ENCODE peak calls at places on chromosomes 11 and 22, in five cellular contexts. One of them, this sample, is unnamed.

GRCh38 chr11:78453140-78453935 is 35.7 kb upstream of the GAB2 start:
- DNase-seq in AG08395: peak; percentile 7
- DNase-seq in nephron progenitor cell: no peak
- DNase-seq in ACHN: no peak
- DNase-seq in cardiac muscle cell: peak; percentile 57
- DNase-seq in this sample: peak; percentile 67

GRCh38 chr22:22155607-22156006 is 89.0 kb upstream of the VPREB1 start:
- DNase-seq in ACHN: no peak
- DNase-seq in AG08395: no peak
- DNase-seq in nephron progenitor cell: no peak
- DNase-seq in cardiac muscle cell: no peak
- DNase-seq in this sample: no peak

GRCh38 chr11:118010738-118011461 is 24.7 kb downstream of the IL10RA start:
- DNase-seq in cardiac muscle cell: no peak
- DNase-seq in ACHN: no peak
- DNase-seq in AG08395: no peak
- DNase-seq in nephron progenitor cell: no peak
- DNase-seq in this sample: no peak

GRCh38 chr11:27281740-27282139 is 81.3 kb downstream of the CCDC34 start:
- DNase-seq in ACHN: no peak
- DNase-seq in AG08395: peak; percentile 26
- DNase-seq in nephron progenitor cell: no peak
- DNase-seq in cardiac muscle cell: no peak
- DNase-seq in this sample: no peak

GRCh38 chr11:79419120-79419519 is 21.7 kb downstream of the TENM4 start:
- DNase-seq in nephron progenitor cell: no peak
- DNase-seq in cardiac muscle cell: no peak
- DNase-seq in AG08395: peak; percentile 76
- DNase-seq in ACHN: peak; percentile 77
- DNase-seq in this sample: no peak

GRCh38 chr11:119567667-119568582 is 145.0 kb upstream of the THY1 start:
- DNase-seq in AG08395: peak; percentile 90
- DNase-seq in nephron progenitor cell: no peak
- DNase-seq in cardiac muscle cell: peak; percentile 84
- DNase-seq in ACHN: peak; percentile 7
- DNase-seq in this sample: peak; percentile 89

GRCh38 chr11:121356357-121356756 is 63.8 kb downstream of the SC5D start:
- DNase-seq in ACHN: no peak
- DNase-seq in AG08395: no peak
- DNase-seq in nephron progenitor cell: no peak
- DNase-seq in cardiac muscle cell: no peak
- DNase-seq in this sample: no peak

GRCh38 chr11:114296190-114296978 is at the start of gene NNMT:
- DNase-seq in nephron progenitor cell: no peak
- DNase-seq in ACHN: peak; percentile 97
- DNase-seq in cardiac muscle cell: peak; percentile 99
- DNase-seq in AG08395: peak; percentile 85
- DNase-seq in this sample: peak; percentile 99

GRCh38 chr22:28736296-28737155 is 5.1 kb downstream of the CHEK2 start:
- DNase-seq in ACHN: no peak
- DNase-seq in nephron progenitor cell: no peak
- DNase-seq in AG08395: no peak
- DNase-seq in cardiac muscle cell: no peak
- DNase-seq in this sample: no peak

GRCh38 chr11:6413791-6414231 is 5.1 kb downstream of the APBB1 start:
- DNase-seq in ACHN: no peak
- DNase-seq in AG08395: peak; percentile 72
- DNase-seq in nephron progenitor cell: no peak
- DNase-seq in cardiac muscle cell: no peak
- DNase-seq in this sample: peak; percentile 48

GRCh38 chr22:46066691-46067090 is 83.6 kb upstream of the PPARA start:
- DNase-seq in ACHN: no peak
- DNase-seq in nephron progenitor cell: no peak
- DNase-seq in AG08395: no peak
- DNase-seq in cardiac muscle cell: no peak
- DNase-seq in this sample: peak; percentile 59

GRCh38 chr22:49042066-49042465 is 785.6 kb downstream of the BRD1 start:
- DNase-seq in nephron progenitor cell: no peak
- DNase-seq in ACHN: no peak
- DNase-seq in cardiac muscle cell: no peak
- DNase-seq in AG08395: no peak
- DNase-seq in this sample: no peak

GRCh38 chr11:132043714-132044113 is 673.3 kb downstream of the NTM start:
- DNase-seq in AG08395: no peak
- DNase-seq in nephron progenitor cell: no peak
- DNase-seq in cardiac muscle cell: no peak
- DNase-seq in ACHN: no peak
- DNase-seq in this sample: no peak

GRCh38 chr11:65643971-65644370 is 6.1 kb downstream of the SIPA1 start:
- DNase-seq in ACHN: no peak
- DNase-seq in cardiac muscle cell: no peak
- DNase-seq in nephron progenitor cell: no peak
- DNase-seq in AG08395: no peak
- DNase-seq in this sample: no peak

GRCh38 chr22:37235897-37236607 is 8.0 kb downstream of the RAC2 start:
- DNase-seq in AG08395: no peak
- DNase-seq in ACHN: no peak
- DNase-seq in cardiac muscle cell: no peak
- DNase-seq in nephron progenitor cell: no peak
- DNase-seq in this sample: no peak

GRCh38 chr11:10484461-10485180 is 29.6 kb downstream of the AMPD3 start:
- DNase-seq in nephron progenitor cell: no peak
- DNase-seq in cardiac muscle cell: no peak
- DNase-seq in ACHN: no peak
- DNase-seq in AG08395: no peak
- DNase-seq in this sample: no peak

GRCh38 chr11:45909594-45910475 is 2.8 kb upstream of the FREY1 start:
- DNase-seq in ACHN: no peak
- DNase-seq in AG08395: no peak
- DNase-seq in nephron progenitor cell: no peak
- DNase-seq in cardiac muscle cell: no peak
- DNase-seq in this sample: no peak

GRCh38 chr11:61682093-61682732 is 2.0 kb downstream of the DAGLA start:
- DNase-seq in cardiac muscle cell: no peak
- DNase-seq in ACHN: no peak
- DNase-seq in nephron progenitor cell: no peak
- DNase-seq in AG08395: no peak
- DNase-seq in this sample: no peak

GRCh38 chr11:34426766-34427170 is 12.0 kb upstream of the CAT start:
- DNase-seq in ACHN: no peak
- DNase-seq in nephron progenitor cell: no peak
- DNase-seq in cardiac muscle cell: no peak
- DNase-seq in AG08395: peak; percentile 80
- DNase-seq in this sample: peak; percentile 99

GRCh38 chr11:114163231-114163631 is 103.7 kb downstream of the ZBTB16 start:
- DNase-seq in AG08395: peak; percentile 19
- DNase-seq in ACHN: no peak
- DNase-seq in nephron progenitor cell: no peak
- DNase-seq in cardiac muscle cell: peak; percentile 94
- DNase-seq in this sample: peak; percentile 68

GRCh38 chr22:25919452-25919851 is 177.5 kb downstream of the MYO18B start:
- DNase-seq in nephron progenitor cell: no peak
- DNase-seq in ACHN: no peak
- DNase-seq in AG08395: no peak
- DNase-seq in cardiac muscle cell: no peak
- DNase-seq in this sample: no peak

GRCh38 chr11:67271548-67272284 is 5.4 kb downstream of the GRK2 start:
- DNase-seq in nephron progenitor cell: no peak
- DNase-seq in ACHN: no peak
- DNase-seq in AG08395: no peak
- DNase-seq in cardiac muscle cell: no peak
- DNase-seq in this sample: no peak

GRCh38 chr11:19953909-19954308 is 206.4 kb downstream of the DBX1 start:
- DNase-seq in nephron progenitor cell: no peak
- DNase-seq in ACHN: peak; percentile 79
- DNase-seq in cardiac muscle cell: peak; percentile 78
- DNase-seq in AG08395: peak; percentile 87
- DNase-seq in this sample: peak; percentile 84

GRCh38 chr11:76919887-76920746 is 59.4 kb downstream of the ACER3 start:
- DNase-seq in cardiac muscle cell: peak; percentile 92
- DNase-seq in ACHN: peak; percentile 86
- DNase-seq in nephron progenitor cell: peak; percentile 64
- DNase-seq in AG08395: peak; percentile 86
- DNase-seq in this sample: peak; percentile 87

GRCh38 chr11:103529217-103529684 is 420.0 kb downstream of the DYNC2H1 start:
- DNase-seq in nephron progenitor cell: no peak
- DNase-seq in ACHN: peak; percentile 87
- DNase-seq in cardiac muscle cell: peak; percentile 43
- DNase-seq in AG08395: peak; percentile 69
- DNase-seq in this sample: peak; percentile 88

GRCh38 chr22:49566693-49567092 is 261.0 kb downstream of the BRD1 start:
- DNase-seq in nephron progenitor cell: no peak
- DNase-seq in ACHN: no peak
- DNase-seq in AG08395: no peak
- DNase-seq in cardiac muscle cell: no peak
- DNase-seq in this sample: no peak

This sample was measured in AG10803.